ENCODE peak calls at places on chromosomes 6 and 20, in ten cellular contexts. X is stimulated activated CD4-positive, alpha-beta T cell treated with anti-CD3 and anti-CD28 coated beads, Interleukin-12 subunit alpha, Interleukin-12 subunit beta, amount 100 ng/mL, for 48 hours; C is putamen; B is NCI-H1436; W is naive thymus-derived CD4-positive, alpha-beta T cell; K is activated gamma-delta T cell; D is NCI-H345; J is colonic mucosa; R is GM12865; O is iris pigment epithelial cell. H is an unnamed sample.

GRCh38 chr6:139296927-139297326 is 5.1 kb upstream of the TXLNB start:
- DNase-seq in J (no peak), K (no peak), X (no peak), B (no peak), O (peak), W (no peak), D (no peak), C (no peak), R (no peak), H (no peak)

GRCh38 chr6:79686698-79687309 is 55.7 kb downstream of the SH3BGRL2 start:
- DNase-seq in W (no peak), K (no peak), D (no peak), O (no peak), J (peak), R (no peak), C (no peak), B (no peak), X (no peak), H (no peak)

GRCh38 chr20:37131486-37131885 is 35.7 kb upstream of the RBL1 start:
- DNase-seq in D (no peak), B (no peak), W (no peak), O (no peak), R (no peak), J (no peak), K (no peak), C (no peak), X (no peak), H (no peak)

GRCh38 chr6:20770776-20771175 is 236.5 kb downstream of the CDKAL1 start:
- DNase-seq in O (peak), D (no peak), K (no peak), X (no peak), W (no peak), C (no peak), J (no peak), R (no peak), B (no peak), H (no peak)

GRCh38 chr6:88670369-88670768 is 293.0 kb downstream of the RNGTT start:
- DNase-seq in C (no peak), O (no peak), X (no peak), D (no peak), W (no peak), R (no peak), K (no peak), J (no peak), B (no peak), H (peak)

GRCh38 chr6:64062960-64063683 is 427.5 kb downstream of the PHF3 start:
- DNase-seq in O (peak), K (no peak), X (no peak), R (no peak), W (no peak), D (no peak), J (no peak), B (no peak), C (no peak), H (no peak)

GRCh38 chr6:32830017-32830416 is 8.5 kb downstream of the TAP2 start:
- DNase-seq in X (no peak), J (no peak), O (no peak), D (no peak), W (no peak), R (no peak), B (no peak), C (no peak), K (no peak), H (no peak)

GRCh38 chr20:34515484-34516037 is 661 bp upstream of the DYNLRB1 start:
- DNase-seq in B (peak), D (peak), R (peak), K (peak), X (peak), W (peak), O (peak), C (peak), J (peak), H (peak)

GRCh38 chr20:25274891-25275812 is 27.3 kb downstream of the PYGB start:
- DNase-seq in D (no peak), W (no peak), K (no peak), O (no peak), B (no peak), R (no peak), J (no peak), X (no peak), C (no peak), H (peak)

GRCh38 chr20:1327827-1328679 is 886 bp downstream of the SDCBP2 start:
- DNase-seq in X (no peak), W (no peak), B (no peak), C (no peak), K (no peak), O (no peak), D (no peak), J (peak), R (no peak), H (peak)

GRCh38 chr20:57361517-57361916 is 10.5 kb downstream of the RAE1 start:
- DNase-seq in K (no peak), C (no peak), O (peak), J (no peak), X (no peak), B (no peak), W (no peak), R (no peak), D (no peak), H (no peak)

GRCh38 chr6:123001540-123001939 is 5.5 kb downstream of the CLVS2 start:
- DNase-seq in X (no peak), R (no peak), D (no peak), O (no peak), K (no peak), C (no peak), B (no peak), J (no peak), W (no peak), H (no peak)